ENCODE peak calls at places on chromosomes 11 and 22, in five cellular contexts. Y, U, N, E and X are unnamed samples.

GRCh38 chr22:42692239-42693054 is 28.2 kb downstream of the A4GALT start:
- DNase-seq in Y (no peak), U (no peak), N (no peak), E (no peak), X (no peak)

GRCh38 chr11:68371176-68372041 is 59.0 kb downstream of the LRP5 start:
- DNase-seq in Y (no peak), U (no peak), N (no peak), E (no peak), X (no peak)

GRCh38 chr22:26316732-26317131 is 112.3 kb upstream of the ASPHD2 start:
- DNase-seq in Y (no peak), U (no peak), N (no peak), E (no peak), X (no peak)

GRCh38 chr22:32803020-32803758 is 1.7 kb downstream of the TIMP3 start:
- DNase-seq in Y (no peak), U (no peak), N (no peak), E (no peak), X (no peak)

GRCh38 chr11:62832346-62833234 is at the start of gene TEX54:
- DNase-seq in Y (no peak), U (no peak), N (no peak), E (no peak), X (no peak)

GRCh38 chr11:2927851-2928604 is 1.2 kb downstream of the PHLDA2 start:
- DNase-seq in Y (no peak), U (no peak), N (no peak), E (no peak), X (no peak)

GRCh38 chr22:46147471-46148267 is 2.7 kb upstream of the PPARA start:
- DNase-seq in Y (no peak), U (no peak), N (no peak), E (no peak), X (no peak)

GRCh38 chr22:29245626-29246385 is 22.0 kb downstream of the RHBDD3 start:
- DNase-seq in Y (peak), U (peak), N (no peak), E (no peak), X (peak)

GRCh38 chr11:8917157-8917820 is 6.3 kb downstream of the AKIP1 start:
- DNase-seq in Y (peak), U (no peak), N (no peak), E (no peak), X (no peak)

GRCh38 chr11:78733031-78733430 is 158.4 kb upstream of the NARS2 start:
- DNase-seq in Y (no peak), U (no peak), N (no peak), E (no peak), X (no peak)

GRCh38 chr11:10605941-10606381 is 37.5 kb upstream of the LYVE1 start:
- DNase-seq in Y (peak), U (no peak), N (no peak), E (no peak), X (no peak)

GRCh38 chr11:43582837-43583462 is 97.6 kb upstream of the HSD17B12 start:
- DNase-seq in Y (no peak), U (no peak), N (no peak), E (no peak), X (no peak)

GRCh38 chr11:60959445-60959844 is 7.5 kb upstream of the SLC15A3 start:
- DNase-seq in Y (no peak), U (no peak), N (no peak), E (no peak), X (no peak)

GRCh38 chr22:28283025-28283654 is 364.1 kb upstream of the PITPNB start:
- DNase-seq in Y (no peak), U (no peak), N (no peak), E (no peak), X (no peak)

GRCh38 chr22:39439170-39439569 is 17.6 kb upstream of the MGAT3 start:
- DNase-seq in Y (no peak), U (no peak), N (no peak), E (no peak), X (no peak)

GRCh38 chr22:36287881-36288515 is 35.1 kb downstream of the APOL1 start:
- DNase-seq in Y (no peak), U (no peak), N (no peak), E (no peak), X (no peak)

GRCh38 chr11:35144811-35145210 is 5.8 kb downstream of the CD44 start:
- DNase-seq in Y (peak), U (no peak), N (no peak), E (no peak), X (no peak)

GRCh38 chr11:62909107-62909894 is 11.9 kb downstream of the CHRM1 start:
- DNase-seq in Y (peak), U (no peak), N (no peak), E (no peak), X (no peak)

GRCh38 chr11:61494341-61495038 is 14.1 kb upstream of the LRRC10B start:
- DNase-seq in Y (no peak), U (no peak), N (no peak), E (no peak), X (no peak)

GRCh38 chr11:73154178-73154577 is 12.1 kb upstream of the FCHSD2 start:
- DNase-seq in Y (no peak), U (no peak), N (no peak), E (no peak), X (no peak)

GRCh38 chr22:46547179-46547882 is 9.9 kb upstream of the CELSR1 start:
- DNase-seq in Y (no peak), U (no peak), N (no peak), E (no peak), X (no peak)

GRCh38 chr11:6615882-6616585 is 3.2 kb downstream of the TPP1 start:
- DNase-seq in Y (no peak), U (no peak), N (no peak), E (no peak), X (no peak)

GRCh38 chr11:88335284-88335683 is 2.3 kb downstream of the CTSC start:
- DNase-seq in Y (no peak), U (no peak), N (no peak), E (no peak), X (no peak)

GRCh38 chr11:115678942-115679341 is 174.7 kb upstream of the CADM1 start:
- DNase-seq in Y (no peak), U (no peak), N (no peak), E (no peak), X (no peak)

GRCh38 chr22:41127447-41127846 is 35.1 kb downstream of the EP300 start:
- DNase-seq in Y (peak), U (no peak), N (no peak), E (no peak), X (no peak)

GRCh38 chr11:77179048-77179447 is 51.0 kb downstream of the MYO7A start:
- DNase-seq in Y (no peak), U (no peak), N (no peak), E (no peak), X (no peak)

GRCh38 chr11:118609380-118610219 is 2.2 kb downstream of the PHLDB1 start:
- DNase-seq in Y (no peak), U (no peak), N (no peak), E (no peak), X (no peak)

GRCh38 chr11:123103326-123103980 is 41.5 kb upstream of the HSPA8 start:
- DNase-seq in Y (peak), U (no peak), N (no peak), E (peak), X (peak)

GRCh38 chr11:131874070-131874469 is 503.7 kb downstream of the NTM start:
- DNase-seq in Y (no peak), U (no peak), N (no peak), E (no peak), X (no peak)

GRCh38 chr11:134761926-134762247 is 349.8 kb upstream of the B3GAT1 start:
- DNase-seq in Y (no peak), U (no peak), N (no peak), E (no peak), X (no peak)

GRCh38 chr22:26777402-26777801 is 120.0 kb downstream of the MIAT start:
- DNase-seq in Y (no peak), U (no peak), N (no peak), E (no peak), X (no peak)

GRCh38 chr11:487571-488021 is 19.4 kb downstream of the RNH1 start:
- DNase-seq in Y (no peak), U (no peak), N (no peak), E (no peak), X (no peak)

GRCh38 chr11:83827520-83827919 is 541.4 kb upstream of the CCDC90B start:
- DNase-seq in Y (no peak), U (no peak), N (no peak), E (no peak), X (no peak)

GRCh38 chr11:79043726-79044125 is 397.1 kb downstream of the TENM4 start:
- DNase-seq in Y (no peak), U (no peak), N (no peak), E (no peak), X (no peak)

GRCh38 chr11:9708544-9708943 is 44.7 kb downstream of the SWAP70 start:
- DNase-seq in Y (no peak), U (no peak), N (peak), E (no peak), X (no peak)

GRCh38 chr11:130725417-130726233 is 190.7 kb downstream of the SNX19 start:
- DNase-seq in Y (no peak), U (no peak), N (no peak), E (no peak), X (no peak)

GRCh38 chr11:77871855-77872254 is 50.9 kb downstream of the AAMDC start:
- DNase-seq in Y (no peak), U (no peak), N (no peak), E (no peak), X (no peak)

GRCh38 chr11:20754957-20755356 is 85.6 kb downstream of the NELL1 start:
- DNase-seq in Y (no peak), U (no peak), N (no peak), E (no peak), X (no peak)

GRCh38 chr11:65502274-65502851 is 3.5 kb downstream of the MALAT1 start:
- DNase-seq in Y (no peak), U (no peak), N (no peak), E (no peak), X (no peak)

GRCh38 chr22:44271010-44271500 is 41.7 kb downstream of the SHISAL1 start:
- DNase-seq in Y (no peak), U (no peak), N (no peak), E (no peak), X (no peak)